ENCODE peak calls at places on chromosomes 5 and 9, in five cellular contexts. One of them, this sample, is unnamed.

GRCh38 chr9:108919517-108919916 is 14.4 kb downstream of the ELP1 start:
- DNase-seq in psoas muscle: no peak
- DNase-seq in cardiac fibroblast: no peak
- DNase-seq in hypothalamus: no peak
- DNase-seq in stimulated activated effector memory CD8-positive, alpha-beta T cell treated with anti-CD3 and anti-CD28 coated beads, Interleukin-12 subunit alpha, Interleukin-12 subunit beta, amount 100 ng/mL, for 72 hours: no peak
- DNase-seq in this sample: no peak

GRCh38 chr9:82588801-82589200 is 474.1 kb downstream of the RASEF start:
- DNase-seq in psoas muscle: no peak
- DNase-seq in cardiac fibroblast: no peak
- DNase-seq in hypothalamus: no peak
- DNase-seq in stimulated activated effector memory CD8-positive, alpha-beta T cell treated with anti-CD3 and anti-CD28 coated beads, Interleukin-12 subunit alpha, Interleukin-12 subunit beta, amount 100 ng/mL, for 72 hours: no peak
- DNase-seq in this sample: no peak

GRCh38 chr9:89435315-89435823 is 62.5 kb downstream of the SEMA4D start:
- DNase-seq in stimulated activated effector memory CD8-positive, alpha-beta T cell treated with anti-CD3 and anti-CD28 coated beads, Interleukin-12 subunit alpha, Interleukin-12 subunit beta, amount 100 ng/mL, for 72 hours: no peak
- DNase-seq in hypothalamus: no peak
- DNase-seq in psoas muscle: peak
- DNase-seq in cardiac fibroblast: no peak
- DNase-seq in this sample: peak

GRCh38 chr5:128632264-128632663 is 94.2 kb upstream of the FBN2 start:
- DNase-seq in cardiac fibroblast: peak
- DNase-seq in stimulated activated effector memory CD8-positive, alpha-beta T cell treated with anti-CD3 and anti-CD28 coated beads, Interleukin-12 subunit alpha, Interleukin-12 subunit beta, amount 100 ng/mL, for 72 hours: no peak
- DNase-seq in hypothalamus: no peak
- DNase-seq in psoas muscle: no peak
- DNase-seq in this sample: no peak

GRCh38 chr5:154756203-154756870 is 1.2 kb downstream of the LARP1 start:
- DNase-seq in psoas muscle: peak
- DNase-seq in cardiac fibroblast: no peak
- DNase-seq in hypothalamus: peak
- DNase-seq in stimulated activated effector memory CD8-positive, alpha-beta T cell treated with anti-CD3 and anti-CD28 coated beads, Interleukin-12 subunit alpha, Interleukin-12 subunit beta, amount 100 ng/mL, for 72 hours: peak
- DNase-seq in this sample: peak

GRCh38 chr9:4864234-4864661 is 71.5 kb downstream of the RCL1 start:
- DNase-seq in cardiac fibroblast: no peak
- DNase-seq in stimulated activated effector memory CD8-positive, alpha-beta T cell treated with anti-CD3 and anti-CD28 coated beads, Interleukin-12 subunit alpha, Interleukin-12 subunit beta, amount 100 ng/mL, for 72 hours: no peak
- DNase-seq in hypothalamus: no peak
- DNase-seq in psoas muscle: no peak
- DNase-seq in this sample: no peak

GRCh38 chr9:127194881-127195713 is 69.5 kb upstream of the GARNL3 start:
- DNase-seq in stimulated activated effector memory CD8-positive, alpha-beta T cell treated with anti-CD3 and anti-CD28 coated beads, Interleukin-12 subunit alpha, Interleukin-12 subunit beta, amount 100 ng/mL, for 72 hours: no peak
- DNase-seq in cardiac fibroblast: no peak
- DNase-seq in psoas muscle: peak
- DNase-seq in hypothalamus: no peak
- DNase-seq in this sample: peak

GRCh38 chr9:125609744-125610143 is 97.3 kb downstream of the MAPKAP1 start:
- DNase-seq in stimulated activated effector memory CD8-positive, alpha-beta T cell treated with anti-CD3 and anti-CD28 coated beads, Interleukin-12 subunit alpha, Interleukin-12 subunit beta, amount 100 ng/mL, for 72 hours: no peak
- DNase-seq in psoas muscle: no peak
- DNase-seq in cardiac fibroblast: no peak
- DNase-seq in hypothalamus: no peak
- DNase-seq in this sample: no peak

GRCh38 chr9:105405514-105406131 is 42.2 kb upstream of the FSD1L start:
- DNase-seq in stimulated activated effector memory CD8-positive, alpha-beta T cell treated with anti-CD3 and anti-CD28 coated beads, Interleukin-12 subunit alpha, Interleukin-12 subunit beta, amount 100 ng/mL, for 72 hours: peak
- DNase-seq in psoas muscle: no peak
- DNase-seq in cardiac fibroblast: no peak
- DNase-seq in hypothalamus: no peak
- DNase-seq in this sample: no peak

GRCh38 chr9:134594376-134594941 is 47.1 kb upstream of the COL5A1 start:
- DNase-seq in hypothalamus: no peak
- DNase-seq in stimulated activated effector memory CD8-positive, alpha-beta T cell treated with anti-CD3 and anti-CD28 coated beads, Interleukin-12 subunit alpha, Interleukin-12 subunit beta, amount 100 ng/mL, for 72 hours: peak
- DNase-seq in psoas muscle: no peak
- DNase-seq in cardiac fibroblast: no peak
- DNase-seq in this sample: no peak

GRCh38 chr9:133119461-133120342 is 1.3 kb downstream of the RALGDS start:
- DNase-seq in stimulated activated effector memory CD8-positive, alpha-beta T cell treated with anti-CD3 and anti-CD28 coated beads, Interleukin-12 subunit alpha, Interleukin-12 subunit beta, amount 100 ng/mL, for 72 hours: no peak
- DNase-seq in hypothalamus: no peak
- DNase-seq in cardiac fibroblast: no peak
- DNase-seq in psoas muscle: peak
- DNase-seq in this sample: no peak

GRCh38 chr9:5582835-5583195 is 46.1 kb upstream of the RIC1 start:
- DNase-seq in cardiac fibroblast: peak
- DNase-seq in stimulated activated effector memory CD8-positive, alpha-beta T cell treated with anti-CD3 and anti-CD28 coated beads, Interleukin-12 subunit alpha, Interleukin-12 subunit beta, amount 100 ng/mL, for 72 hours: no peak
- DNase-seq in hypothalamus: no peak
- DNase-seq in psoas muscle: no peak
- DNase-seq in this sample: no peak

GRCh38 chr9:69086769-69087168 is 51.2 kb downstream of the FXN start:
- DNase-seq in psoas muscle: no peak
- DNase-seq in stimulated activated effector memory CD8-positive, alpha-beta T cell treated with anti-CD3 and anti-CD28 coated beads, Interleukin-12 subunit alpha, Interleukin-12 subunit beta, amount 100 ng/mL, for 72 hours: no peak
- DNase-seq in cardiac fibroblast: no peak
- DNase-seq in hypothalamus: no peak
- DNase-seq in this sample: no peak

GRCh38 chr5:125198270-125198974 is 452.0 kb upstream of the ZNF608 start:
- DNase-seq in stimulated activated effector memory CD8-positive, alpha-beta T cell treated with anti-CD3 and anti-CD28 coated beads, Interleukin-12 subunit alpha, Interleukin-12 subunit beta, amount 100 ng/mL, for 72 hours: no peak
- DNase-seq in hypothalamus: peak
- DNase-seq in cardiac fibroblast: peak
- DNase-seq in psoas muscle: peak
- DNase-seq in this sample: peak

GRCh38 chr9:114606068-114606467 is 5.0 kb upstream of the TMEM268 start:
- DNase-seq in stimulated activated effector memory CD8-positive, alpha-beta T cell treated with anti-CD3 and anti-CD28 coated beads, Interleukin-12 subunit alpha, Interleukin-12 subunit beta, amount 100 ng/mL, for 72 hours: no peak
- DNase-seq in hypothalamus: no peak
- DNase-seq in cardiac fibroblast: peak
- DNase-seq in psoas muscle: no peak
- DNase-seq in this sample: no peak

GRCh38 chr9:134590240-134591081 is 51.1 kb upstream of the COL5A1 start:
- DNase-seq in hypothalamus: no peak
- DNase-seq in cardiac fibroblast: peak
- DNase-seq in psoas muscle: no peak
- DNase-seq in stimulated activated effector memory CD8-positive, alpha-beta T cell treated with anti-CD3 and anti-CD28 coated beads, Interleukin-12 subunit alpha, Interleukin-12 subunit beta, amount 100 ng/mL, for 72 hours: peak
- DNase-seq in this sample: no peak

GRCh38 chr5:111016801-111017200 is 54.7 kb upstream of the TSLP start:
- DNase-seq in hypothalamus: no peak
- DNase-seq in stimulated activated effector memory CD8-positive, alpha-beta T cell treated with anti-CD3 and anti-CD28 coated beads, Interleukin-12 subunit alpha, Interleukin-12 subunit beta, amount 100 ng/mL, for 72 hours: no peak
- DNase-seq in cardiac fibroblast: peak
- DNase-seq in psoas muscle: no peak
- DNase-seq in this sample: no peak

GRCh38 chr5:144484124-144484897 is 313.6 kb downstream of the KCTD16 start:
- DNase-seq in hypothalamus: no peak
- DNase-seq in stimulated activated effector memory CD8-positive, alpha-beta T cell treated with anti-CD3 and anti-CD28 coated beads, Interleukin-12 subunit alpha, Interleukin-12 subunit beta, amount 100 ng/mL, for 72 hours: no peak
- DNase-seq in cardiac fibroblast: peak
- DNase-seq in psoas muscle: no peak
- DNase-seq in this sample: no peak

GRCh38 chr5:149422429-149423286 is 43.6 kb upstream of the IL17B start:
- DNase-seq in hypothalamus: no peak
- DNase-seq in stimulated activated effector memory CD8-positive, alpha-beta T cell treated with anti-CD3 and anti-CD28 coated beads, Interleukin-12 subunit alpha, Interleukin-12 subunit beta, amount 100 ng/mL, for 72 hours: no peak
- DNase-seq in cardiac fibroblast: peak
- DNase-seq in psoas muscle: peak
- DNase-seq in this sample: no peak

GRCh38 chr9:137241490-137242328 is 622 bp downstream of the TUBB4B start:
- DNase-seq in stimulated activated effector memory CD8-positive, alpha-beta T cell treated with anti-CD3 and anti-CD28 coated beads, Interleukin-12 subunit alpha, Interleukin-12 subunit beta, amount 100 ng/mL, for 72 hours: peak
- DNase-seq in cardiac fibroblast: peak
- DNase-seq in psoas muscle: peak
- DNase-seq in hypothalamus: no peak
- DNase-seq in this sample: peak

GRCh38 chr9:94212091-94212490 is 47.0 kb upstream of the ZNF169 start:
- DNase-seq in cardiac fibroblast: no peak
- DNase-seq in hypothalamus: no peak
- DNase-seq in stimulated activated effector memory CD8-positive, alpha-beta T cell treated with anti-CD3 and anti-CD28 coated beads, Interleukin-12 subunit alpha, Interleukin-12 subunit beta, amount 100 ng/mL, for 72 hours: no peak
- DNase-seq in psoas muscle: no peak
- DNase-seq in this sample: no peak

GRCh38 chr5:142378737-142379365 is 54.0 kb upstream of the SPRY4 start:
- DNase-seq in stimulated activated effector memory CD8-positive, alpha-beta T cell treated with anti-CD3 and anti-CD28 coated beads, Interleukin-12 subunit alpha, Interleukin-12 subunit beta, amount 100 ng/mL, for 72 hours: no peak
- DNase-seq in cardiac fibroblast: no peak
- DNase-seq in psoas muscle: no peak
- DNase-seq in hypothalamus: no peak
- DNase-seq in this sample: no peak

GRCh38 chr5:107526-107925 is 15.6 kb downstream of the PLEKHG4B start:
- DNase-seq in stimulated activated effector memory CD8-positive, alpha-beta T cell treated with anti-CD3 and anti-CD28 coated beads, Interleukin-12 subunit alpha, Interleukin-12 subunit beta, amount 100 ng/mL, for 72 hours: no peak
- DNase-seq in psoas muscle: no peak
- DNase-seq in cardiac fibroblast: no peak
- DNase-seq in hypothalamus: no peak
- DNase-seq in this sample: no peak

GRCh38 chr5:116779846-116780245 is 205.2 kb upstream of the SEMA6A start:
- DNase-seq in psoas muscle: no peak
- DNase-seq in cardiac fibroblast: no peak
- DNase-seq in stimulated activated effector memory CD8-positive, alpha-beta T cell treated with anti-CD3 and anti-CD28 coated beads, Interleukin-12 subunit alpha, Interleukin-12 subunit beta, amount 100 ng/mL, for 72 hours: no peak
- DNase-seq in hypothalamus: no peak
- DNase-seq in this sample: no peak

GRCh38 chr9:19184144-19184917 is 46.2 kb upstream of the DENND4C start:
- DNase-seq in psoas muscle: peak
- DNase-seq in hypothalamus: no peak
- DNase-seq in cardiac fibroblast: peak
- DNase-seq in stimulated activated effector memory CD8-positive, alpha-beta T cell treated with anti-CD3 and anti-CD28 coated beads, Interleukin-12 subunit alpha, Interleukin-12 subunit beta, amount 100 ng/mL, for 72 hours: peak
- DNase-seq in this sample: peak